ENCODE peak calls at places on chromosomes 7 and 10, in four cellular contexts. One of them, this sample, is unnamed. For H3K36me3, the result is how much of the 10 kb centered on the place peaks cover.

GRCh38 chr7:150514748-150515222 is at the start of gene GIMAP7:
- DNase-seq in HCT116: no peak
- DNase-seq in HepG2: no peak
- DNase-seq in K562: no peak
- DNase-seq in this sample: no peak

GRCh38 chr7:140674899-140675701 is 2.4 kb downstream of the ADCK2 start:
- DNase-seq in HCT116: peak
- DNase-seq in HepG2: peak
- DNase-seq in K562: peak
- DNase-seq in this sample: no peak

GRCh38 chr10:119416855-119417254 is 125.7 kb downstream of the RGS10 start:
- DNase-seq in HCT116: peak
- DNase-seq in HepG2: peak
- DNase-seq in K562: peak
- DNase-seq in this sample: peak

GRCh38 chr10:33123680-33124079 is 165.7 kb upstream of the ITGB1 start:
- DNase-seq in HCT116: no peak
- DNase-seq in HepG2: no peak
- DNase-seq in K562: no peak
- DNase-seq in this sample: no peak

GRCh38 chr10:61465216-61465496 is 12.0 kb upstream of the TMEM26 start:
- DNase-seq in HCT116: no peak
- DNase-seq in HepG2: no peak
- DNase-seq in K562: no peak
- DNase-seq in this sample: no peak

GRCh38 chr7:158031820-158032424 is 555.7 kb downstream of the PTPRN2 start:
- DNase-seq in HCT116: no peak
- DNase-seq in HepG2: no peak
- DNase-seq in K562: no peak
- DNase-seq in this sample: no peak

GRCh38 chr10:102393411-102394078 is 2.0 kb upstream of the NFKB2 start:
- DNase-seq in HCT116: no peak
- DNase-seq in HepG2: no peak
- DNase-seq in K562: no peak
- DNase-seq in this sample: no peak

GRCh38 chr10:27742926-27743735 is 2.5 kb downstream of the MKX start:
- DNase-seq in HCT116: no peak
- DNase-seq in HepG2: no peak
- DNase-seq in K562: no peak
- DNase-seq in this sample: no peak

GRCh38 chr10:32341596-32341995 is 5.4 kb downstream of the EPC1 start:
- DNase-seq in HCT116: no peak
- DNase-seq in HepG2: no peak
- DNase-seq in K562: no peak
- DNase-seq in this sample: no peak

GRCh38 chr7:142301299-142301698 is 43.4 kb upstream of the PRSS58 start:
- DNase-seq in HCT116: no peak
- DNase-seq in HepG2: no peak
- DNase-seq in K562: no peak
- DNase-seq in this sample: no peak

GRCh38 chr10:73209705-73210104 is 37.4 kb downstream of the DNAJC9 start:
- DNase-seq in HCT116: no peak
- DNase-seq in HepG2: no peak
- DNase-seq in K562: no peak
- DNase-seq in this sample: no peak

GRCh38 chr7:128053991-128054390 is 22.8 kb upstream of the LRRC4 start:
- DNase-seq in HCT116: no peak
- DNase-seq in HepG2: no peak
- DNase-seq in K562: no peak
- DNase-seq in this sample: no peak

GRCh38 chr10:94232711-94233383 is 129.9 kb downstream of the NOC3L start:
- DNase-seq in HCT116: no peak
- DNase-seq in HepG2: peak
- DNase-seq in K562: no peak
- DNase-seq in this sample: no peak

GRCh38 chr10:68231916-68232315 is at the start of gene ATOH7:
- DNase-seq in HCT116: no peak
- DNase-seq in HepG2: no peak
- DNase-seq in K562: no peak
- DNase-seq in this sample: no peak

GRCh38 chr10:82674036-82674435 is 799.0 kb downstream of the NRG3 start:
- DNase-seq in HCT116: no peak
- DNase-seq in HepG2: no peak
- DNase-seq in K562: no peak
- DNase-seq in this sample: no peak

GRCh38 chr10:27531336-27531847 is 27.3 kb downstream of the RAB18 start:
- DNase-seq in HCT116: no peak
- DNase-seq in HepG2: no peak
- DNase-seq in K562: no peak
- DNase-seq in this sample: no peak

GRCh38 chr10:71580415-71580814 is 139.2 kb downstream of the C10orf105 start:
- DNase-seq in HCT116: no peak
- DNase-seq in HepG2: no peak
- DNase-seq in K562: no peak
- DNase-seq in this sample: no peak

GRCh38 chr10:124568339-124568738 is 106.7 kb downstream of the LHPP start:
- DNase-seq in HCT116: no peak
- DNase-seq in HepG2: no peak
- DNase-seq in K562: no peak
- DNase-seq in this sample: no peak

GRCh38 chr10:113960617-113961260 is 82.9 kb upstream of the ADRB1 start:
- DNase-seq in HCT116: no peak
- DNase-seq in HepG2: peak
- DNase-seq in K562: no peak
- DNase-seq in this sample: no peak

GRCh38 chr10:11212686-11213085 is 195.0 kb downstream of the CELF2 start:
- DNase-seq in HCT116: no peak
- DNase-seq in HepG2: no peak
- DNase-seq in K562: no peak
- DNase-seq in this sample: no peak

GRCh38 chr7:9488555-9488954 is 1055.1 kb downstream of the NXPH1 start:
- DNase-seq in HCT116: no peak
- DNase-seq in HepG2: no peak
- DNase-seq in K562: no peak
- DNase-seq in this sample: no peak

GRCh38 chr10:1734288-1734687 is 3.0 kb downstream of the ADARB2 start:
- DNase-seq in HCT116: no peak
- DNase-seq in HepG2: no peak
- DNase-seq in K562: no peak
- DNase-seq in this sample: no peak

GRCh38 chr10:72277996-72278667 is 4.4 kb downstream of the DDIT4 start:
- DNase-seq in HCT116: no peak
- DNase-seq in HepG2: peak
- DNase-seq in K562: peak
- DNase-seq in this sample: no peak

GRCh38 chr7:101792051-101792651 is 25.3 kb upstream of the CUX1 start:
- DNase-seq in HCT116: no peak
- DNase-seq in HepG2: no peak
- DNase-seq in K562: no peak
- DNase-seq in this sample: no peak

GRCh38 chr10:106242301-106242700 is 922.2 kb downstream of the SORCS1 start:
- DNase-seq in HCT116: no peak
- DNase-seq in HepG2: no peak
- DNase-seq in K562: no peak
- DNase-seq in this sample: no peak

GRCh38 chr7:24965831-24966708 is 13.9 kb downstream of the OSBPL3 start:
- DNase-seq in HCT116: no peak
- DNase-seq in HepG2: no peak
- DNase-seq in K562: peak
- DNase-seq in this sample: no peak

GRCh38 chr7:35518767-35519166 is 176.2 kb downstream of the HERPUD2 start:
- DNase-seq in HCT116: no peak
- DNase-seq in HepG2: no peak
- DNase-seq in K562: no peak
- DNase-seq in this sample: no peak

GRCh38 chr7:158076215-158076614 is 511.4 kb downstream of the PTPRN2 start:
- DNase-seq in HCT116: no peak
- DNase-seq in HepG2: no peak
- DNase-seq in K562: no peak
- DNase-seq in this sample: no peak

GRCh38 chr7:76346097-76346496 is 12.7 kb downstream of the YWHAG start:
- DNase-seq in HCT116: no peak
- DNase-seq in HepG2: no peak
- DNase-seq in K562: no peak
- DNase-seq in this sample: no peak
- H3K36me3 ChIP-seq in HCT116: under half
- H3K36me3 ChIP-seq in HepG2: half or more
- H3K36me3 ChIP-seq in K562: half or more
- H3K36me3 ChIP-seq in this sample: under half

GRCh38 chr10:133308431-133309110 is at the start of the genes TUBGCP2 and ZNF511:
- DNase-seq in HCT116: no peak
- DNase-seq in HepG2: peak
- DNase-seq in K562: peak
- DNase-seq in this sample: no peak
- TF ChIP-seq TCF7L2 in HCT116: no peak
- TF ChIP-seq TCF7L2 in HepG2: no peak
- TF ChIP-seq TCF7L2 in K562: no peak
- TF ChIP-seq TCF7L2 in this sample: no peak

GRCh38 chr7:100015232-100016208 is at the start of gene ZKSCAN1:
- DNase-seq in HCT116: peak
- DNase-seq in HepG2: peak
- DNase-seq in K562: peak
- DNase-seq in this sample: peak
- TF ChIP-seq REST in HCT116: no peak
- TF ChIP-seq REST in HepG2: peak
- TF ChIP-seq REST in K562: no peak
- TF ChIP-seq REST in this sample: no peak

DNA sequence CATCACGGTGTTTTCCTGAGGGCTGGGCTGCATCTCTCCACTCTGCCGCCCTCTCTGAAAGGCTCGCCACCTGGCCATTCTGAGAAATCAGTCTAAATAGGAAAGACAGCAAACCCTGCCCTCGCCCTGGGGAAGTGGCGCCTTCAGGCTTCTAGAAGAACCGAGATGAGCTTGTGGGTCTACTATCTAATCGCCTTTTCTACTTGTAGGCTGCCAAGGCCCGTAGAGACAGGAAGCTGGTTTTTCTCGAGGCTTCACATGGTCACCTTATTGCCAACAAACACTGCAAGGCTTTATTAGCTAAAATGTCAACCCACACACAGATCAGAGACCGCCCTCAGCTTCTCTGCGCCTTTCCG is 21.4 kb downstream of the LAT2 start:
- DNase-seq in HCT116: no peak
- DNase-seq in HepG2: no peak
- DNase-seq in K562: no peak
- DNase-seq in this sample: no peak
- H3K36me3 ChIP-seq in HCT116: under half
- H3K36me3 ChIP-seq in HepG2: under half
- H3K36me3 ChIP-seq in K562: half or more
- H3K36me3 ChIP-seq in this sample: under half

This sample was measured in Panc1.